ENCODE peak calls at places on chromosomes 6 and 20, in four cellular contexts. A is fibroblast of the aortic adventitia, I is Peyer's patch, C is prostate gland. V is an unnamed sample.

GRCh38 chr6:85864453-85865401 is 222.0 kb upstream of the SYNCRIP start:
- DNase-seq in C (peak), A (peak), I (no peak), V (peak)

GRCh38 chr6:19860235-19860877 is 23.2 kb downstream of the ID4 start:
- DNase-seq in A (no peak), I (no peak), C (peak), V (no peak)

GRCh38 chr6:35092362-35093117 is 48.6 kb downstream of the TCP11 start:
- DNase-seq in C (no peak), I (no peak), A (peak), V (peak)

GRCh38 chr20:37987602-37988290 is 45.5 kb downstream of the TTI1 start:
- DNase-seq in I (no peak), A (peak), C (no peak), V (no peak)

GRCh38 chr6:129523814-129524213 is 186.2 kb downstream of the ARHGAP18 start:
- DNase-seq in A (no peak), I (no peak), C (no peak), V (no peak)

GRCh38 chr6:44269921-44270525 is at the start of gene TMEM151B:
- DNase-seq in I (no peak), A (no peak), C (no peak), V (no peak)

GRCh38 chr6:158142789-158143188 is 25.3 kb downstream of the SERAC1 start:
- DNase-seq in I (no peak), C (peak), A (peak), V (peak)

GRCh38 chr6:3885262-3886036 is 36.3 kb downstream of the FAM50B start:
- DNase-seq in A (no peak), C (no peak), I (no peak), V (no peak)

GRCh38 chr20:45823949-45824835 is 2.9 kb downstream of the TNNC2 start:
- DNase-seq in A (peak), C (peak), I (peak), V (peak)

GRCh38 chr6:31702421-31702818 is 704 bp downstream of the ABHD16A start:
- DNase-seq in I (no peak), C (no peak), A (no peak), V (no peak)

GRCh38 chr6:27149140-27149539 is 98.4 kb upstream of the PRSS16 start:
- DNase-seq in I (no peak), C (no peak), A (no peak), V (no peak)

GRCh38 chr6:40340196-40340595 is 247.0 kb downstream of the LRFN2 start:
- DNase-seq in C (no peak), A (no peak), I (no peak), V (no peak)

GRCh38 chr6:94894300-94894699 is 683.0 kb upstream of the MANEA start:
- DNase-seq in A (no peak), I (no peak), C (no peak), V (no peak)

GRCh38 chr6:166618866-166619761 is 7.9 kb downstream of the RPS6KA2 start:
- DNase-seq in I (no peak), A (peak), C (no peak), V (peak)

GRCh38 chr20:63758152-63758551 is 18.6 kb downstream of the SLC2A4RG start:
- DNase-seq in A (no peak), C (no peak), I (no peak), V (no peak)

GRCh38 chr6:109678240-109678639 is 12.8 kb downstream of the AK9 start:
- DNase-seq in A (no peak), C (no peak), I (no peak), V (no peak)

GRCh38 chr20:33043731-33044181 is 9.9 kb upstream of the BPIFB3 start:
- DNase-seq in A (no peak), C (no peak), I (no peak), V (no peak)

GRCh38 chr20:23119456-23120216 is 33.5 kb upstream of the CD93 start:
- DNase-seq in C (no peak), I (no peak), A (no peak), V (no peak)

GRCh38 chr6:14661188-14661587 is 543.6 kb downstream of the CD83 start:
- DNase-seq in C (no peak), I (peak), A (peak), V (peak)

GRCh38 chr6:125140808-125141207 is 12.8 kb upstream of the TPD52L1 start:
- DNase-seq in I (no peak), C (no peak), A (peak), V (peak)

GRCh38 chr6:112040933-112041332 is 13.0 kb upstream of the CCN6 start:
- DNase-seq in C (no peak), A (no peak), I (no peak), V (no peak)

GRCh38 chr6:33668914-33669313 is 42.6 kb downstream of the UQCC2 start:
- DNase-seq in C (no peak), I (peak), A (no peak), V (no peak)

GRCh38 chr6:16639689-16640480 is 121.4 kb downstream of the ATXN1 start:
- DNase-seq in C (no peak), A (peak), I (no peak), V (peak)

GRCh38 chr20:57609086-57609841 is 11.0 kb downstream of the ZBP1 start:
- DNase-seq in A (no peak), I (peak), C (no peak), V (no peak)

GRCh38 chr20:57611605-57612311 is 8.5 kb downstream of the ZBP1 start:
- DNase-seq in C (no peak), I (no peak), A (no peak), V (no peak)

GRCh38 chr20:57610261-57610952 is 9.8 kb downstream of the ZBP1 start:
- DNase-seq in I (no peak), A (no peak), C (no peak), V (no peak)

GRCh38 chr20:57608516-57608915 is 11.7 kb downstream of the ZBP1 start:
- DNase-seq in C (no peak), A (no peak), I (no peak), V (no peak)

DNA sequence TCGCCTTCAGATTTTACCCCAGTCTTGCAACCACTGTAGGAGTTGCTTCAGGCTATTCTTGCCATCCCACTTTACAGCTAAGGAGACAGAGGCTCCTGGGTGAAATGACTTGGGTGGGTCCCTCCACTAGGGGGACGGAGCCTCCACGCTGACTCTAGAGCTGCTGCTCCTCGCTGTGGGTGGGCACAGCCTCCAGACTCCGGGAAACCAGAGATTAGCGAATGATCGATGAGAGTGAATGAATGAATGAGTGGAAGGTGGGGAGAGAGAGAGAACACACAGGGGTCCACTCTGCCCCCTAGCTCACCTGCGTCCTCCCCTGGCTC is 10.4 kb downstream of the ZBP1 start:
- DNase-seq in C (no peak), A (no peak), I (no peak), V (no peak)
- TF ChIP-seq CTCF in C (no peak), A (no peak), I (no peak), V (peak)

DNA sequence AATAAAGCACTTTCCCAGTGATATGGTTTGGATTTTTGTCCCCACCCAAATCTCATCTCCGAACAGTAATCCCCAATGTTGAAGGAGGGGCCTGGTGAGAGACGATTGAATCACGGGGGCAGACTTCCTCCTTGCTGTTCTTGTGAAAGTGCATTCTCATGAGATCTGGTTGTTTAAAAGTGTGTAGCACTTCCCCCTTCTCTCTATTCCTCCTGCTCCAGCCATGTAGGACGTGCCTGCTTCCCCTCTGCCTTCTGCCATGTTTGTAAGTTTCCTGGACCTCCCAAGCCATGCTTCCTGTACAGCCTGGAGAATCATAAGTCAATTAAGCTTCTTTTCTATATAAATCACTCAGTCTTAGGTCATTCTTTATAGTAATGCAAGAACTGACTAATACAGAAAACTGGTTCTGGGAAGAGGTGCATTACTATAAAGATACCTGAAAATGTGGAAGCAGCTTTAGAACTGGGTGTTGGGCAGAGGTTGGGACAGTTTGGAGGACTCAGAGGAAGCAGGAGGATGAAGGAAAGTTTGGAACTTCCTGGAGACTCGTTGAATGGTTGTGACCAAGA is 7.4 kb downstream of the EPM2A start:
- DNase-seq in A (no peak), C (no peak), I (no peak), V (no peak)
- TF ChIP-seq CTCF in A (no peak), C (no peak), I (no peak), V (no peak)

GRCh38 chr20:58850693-58851174 is at the start of gene GNAS-AS1:
- DNase-seq in A (peak), C (peak), I (peak), V (peak)
- TF ChIP-seq CTCF in A (peak), C (no peak), I (no peak), V (no peak)

GRCh38 chr6:140980265-140980887 is 1152.3 kb upstream of the GJE1 start:
- DNase-seq in A (peak), C (no peak), I (no peak), V (peak)
- TF ChIP-seq CTCF in A (peak), C (no peak), I (no peak), V (peak)